ENCODE peak calls at places on chromosomes 11 and 22, in nine cellular contexts. One of them, this sample, is unnamed.

GRCh38 chr11:95512177-95512576 is 277.4 kb downstream of the FAM76B start:
- DNase-seq in SK-N-SH: no peak
- DNase-seq in GM23248: peak
- DNase-seq in HCT116: no peak
- DNase-seq in PC-3: no peak
- DNase-seq in MM.1S: no peak
- DNase-seq in OCI-LY7: no peak
- DNase-seq in neural progenitor cell: no peak
- DNase-seq in GM23338: no peak
- DNase-seq in this sample: peak

GRCh38 chr11:2577071-2578005 is 122.5 kb downstream of the KCNQ1OT1 start:
- DNase-seq in SK-N-SH: peak
- DNase-seq in GM23248: no peak
- DNase-seq in HCT116: no peak
- DNase-seq in PC-3: no peak
- DNase-seq in MM.1S: no peak
- DNase-seq in OCI-LY7: no peak
- DNase-seq in neural progenitor cell: no peak
- DNase-seq in GM23338: no peak
- DNase-seq in this sample: peak

GRCh38 chr22:47210686-47211085 is 448.2 kb downstream of the TBC1D22A start:
- DNase-seq in SK-N-SH: no peak
- DNase-seq in GM23248: no peak
- DNase-seq in HCT116: no peak
- DNase-seq in PC-3: no peak
- DNase-seq in MM.1S: no peak
- DNase-seq in OCI-LY7: no peak
- DNase-seq in neural progenitor cell: no peak
- DNase-seq in GM23338: no peak
- DNase-seq in this sample: no peak

GRCh38 chr22:50169774-50170341 is 673 bp upstream of the PANX2 start:
- DNase-seq in SK-N-SH: peak
- DNase-seq in GM23248: peak
- DNase-seq in HCT116: no peak
- DNase-seq in PC-3: peak
- DNase-seq in MM.1S: peak
- DNase-seq in OCI-LY7: no peak
- DNase-seq in neural progenitor cell: peak
- DNase-seq in GM23338: peak
- DNase-seq in this sample: peak

GRCh38 chr11:660281-660680 is 23.2 kb downstream of the DRD4 start:
- DNase-seq in SK-N-SH: no peak
- DNase-seq in GM23248: no peak
- DNase-seq in HCT116: no peak
- DNase-seq in PC-3: no peak
- DNase-seq in MM.1S: no peak
- DNase-seq in OCI-LY7: no peak
- DNase-seq in neural progenitor cell: no peak
- DNase-seq in GM23338: no peak
- DNase-seq in this sample: no peak

GRCh38 chr11:48094643-48095339 is 114.4 kb downstream of the PTPRJ start:
- DNase-seq in SK-N-SH: no peak
- DNase-seq in GM23248: no peak
- DNase-seq in HCT116: no peak
- DNase-seq in PC-3: no peak
- DNase-seq in MM.1S: no peak
- DNase-seq in OCI-LY7: no peak
- DNase-seq in neural progenitor cell: no peak
- DNase-seq in GM23338: no peak
- DNase-seq in this sample: no peak

GRCh38 chr11:96567193-96567592 is 177.4 kb downstream of the JRKL start:
- DNase-seq in SK-N-SH: no peak
- DNase-seq in GM23248: peak
- DNase-seq in HCT116: no peak
- DNase-seq in PC-3: no peak
- DNase-seq in MM.1S: peak
- DNase-seq in OCI-LY7: no peak
- DNase-seq in neural progenitor cell: peak
- DNase-seq in GM23338: peak
- DNase-seq in this sample: no peak

GRCh38 chr11:123386746-123387510 is 43.1 kb upstream of the GRAMD1B start:
- DNase-seq in SK-N-SH: no peak
- DNase-seq in GM23248: peak
- DNase-seq in HCT116: no peak
- DNase-seq in PC-3: no peak
- DNase-seq in MM.1S: no peak
- DNase-seq in OCI-LY7: peak
- DNase-seq in neural progenitor cell: no peak
- DNase-seq in GM23338: no peak
- DNase-seq in this sample: no peak

GRCh38 chr11:72777755-72778278 is 16.0 kb downstream of the STARD10 start:
- DNase-seq in SK-N-SH: no peak
- DNase-seq in GM23248: no peak
- DNase-seq in HCT116: no peak
- DNase-seq in PC-3: no peak
- DNase-seq in MM.1S: no peak
- DNase-seq in OCI-LY7: no peak
- DNase-seq in neural progenitor cell: no peak
- DNase-seq in GM23338: no peak
- DNase-seq in this sample: peak

GRCh38 chr11:67006029-67006884 is 16.7 kb upstream of the SYT12 start:
- DNase-seq in SK-N-SH: peak
- DNase-seq in GM23248: peak
- DNase-seq in HCT116: peak
- DNase-seq in PC-3: peak
- DNase-seq in MM.1S: peak
- DNase-seq in OCI-LY7: peak
- DNase-seq in neural progenitor cell: peak
- DNase-seq in GM23338: peak
- DNase-seq in this sample: no peak

GRCh38 chr11:6855971-6856542 is 6.8 kb upstream of the OR10A2 start:
- DNase-seq in SK-N-SH: no peak
- DNase-seq in GM23248: peak
- DNase-seq in HCT116: no peak
- DNase-seq in PC-3: peak
- DNase-seq in MM.1S: no peak
- DNase-seq in OCI-LY7: no peak
- DNase-seq in neural progenitor cell: peak
- DNase-seq in GM23338: no peak
- DNase-seq in this sample: peak

GRCh38 chr22:30806391-30806861 is 111.8 kb downstream of the OSBP2 start:
- DNase-seq in SK-N-SH: no peak
- DNase-seq in GM23248: peak
- DNase-seq in HCT116: peak
- DNase-seq in PC-3: peak
- DNase-seq in MM.1S: no peak
- DNase-seq in OCI-LY7: no peak
- DNase-seq in neural progenitor cell: peak
- DNase-seq in GM23338: peak
- DNase-seq in this sample: no peak

GRCh38 chr11:17076517-17077239 is 789 bp downstream of the RPS13 start:
- DNase-seq in SK-N-SH: no peak
- DNase-seq in GM23248: peak
- DNase-seq in HCT116: no peak
- DNase-seq in PC-3: no peak
- DNase-seq in MM.1S: no peak
- DNase-seq in OCI-LY7: peak
- DNase-seq in neural progenitor cell: no peak
- DNase-seq in GM23338: no peak
- DNase-seq in this sample: peak
- TF ChIP-seq EZH2phosphoT487 in SK-N-SH: no peak
- TF ChIP-seq EZH2phosphoT487 in GM23248: no peak
- TF ChIP-seq EZH2phosphoT487 in HCT116: no peak
- TF ChIP-seq EZH2phosphoT487 in PC-3: no peak
- TF ChIP-seq EZH2phosphoT487 in MM.1S: no peak
- TF ChIP-seq EZH2phosphoT487 in OCI-LY7: no peak
- TF ChIP-seq EZH2phosphoT487 in neural progenitor cell: no peak
- TF ChIP-seq EZH2phosphoT487 in GM23338: no peak
- TF ChIP-seq EZH2phosphoT487 in this sample: no peak

DNA sequence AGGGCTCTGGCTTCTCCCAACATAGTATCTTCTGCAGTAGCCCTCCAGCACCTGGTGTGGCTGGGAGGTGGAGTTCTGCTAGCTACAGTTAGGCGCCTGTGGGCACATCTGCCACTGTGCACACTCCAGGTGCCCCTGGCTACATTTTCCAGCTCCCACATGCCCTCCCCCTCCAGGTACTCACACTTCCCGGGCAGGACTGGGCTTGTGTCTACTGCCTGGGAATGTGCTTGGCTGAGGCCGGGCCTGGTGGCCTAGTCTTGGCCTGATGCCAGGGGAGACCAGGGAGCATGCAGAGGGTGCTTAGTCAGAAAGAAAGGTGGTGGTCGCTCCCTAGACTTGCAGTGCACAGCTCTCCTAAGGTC is 15.9 kb downstream of the PHLDB1 start:
- DNase-seq in SK-N-SH: peak
- DNase-seq in GM23248: peak
- DNase-seq in HCT116: no peak
- DNase-seq in PC-3: peak
- DNase-seq in MM.1S: no peak
- DNase-seq in OCI-LY7: no peak
- DNase-seq in neural progenitor cell: no peak
- DNase-seq in GM23338: no peak
- DNase-seq in this sample: no peak
- H3K27ac ChIP-seq in SK-N-SH: peak
- H3K27ac ChIP-seq in GM23248: peak
- H3K27ac ChIP-seq in HCT116: peak
- H3K27ac ChIP-seq in PC-3: peak
- H3K27ac ChIP-seq in MM.1S: no peak
- H3K27ac ChIP-seq in OCI-LY7: no peak
- H3K27ac ChIP-seq in neural progenitor cell: no peak
- H3K27ac ChIP-seq in GM23338: no peak
- H3K27ac ChIP-seq in this sample: peak

DNA sequence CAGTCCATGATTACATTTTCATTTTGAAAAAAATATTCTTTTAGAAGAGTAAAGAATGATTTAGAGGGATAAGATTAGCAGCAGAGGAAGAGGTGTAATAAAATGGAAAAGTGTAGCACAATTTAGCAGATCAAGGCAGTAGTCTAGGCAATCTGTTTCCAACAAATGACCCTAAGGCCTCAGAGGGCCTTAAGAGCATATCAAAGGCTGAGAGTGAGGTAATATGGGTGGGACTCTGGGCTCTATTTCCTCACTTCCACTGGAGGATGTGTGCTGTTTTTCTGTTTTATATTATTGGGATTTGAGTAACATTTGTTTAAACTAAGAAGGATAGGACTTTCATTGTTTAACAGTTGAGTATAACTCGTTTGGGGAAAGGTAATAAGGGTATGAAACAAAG is 28.8 kb downstream of the CCDC81 start:
- DNase-seq in SK-N-SH: no peak
- DNase-seq in GM23248: no peak
- DNase-seq in HCT116: no peak
- DNase-seq in PC-3: no peak
- DNase-seq in MM.1S: no peak
- DNase-seq in OCI-LY7: no peak
- DNase-seq in neural progenitor cell: no peak
- DNase-seq in GM23338: no peak
- DNase-seq in this sample: no peak
- H2AFZ ChIP-seq in SK-N-SH: no peak
- H2AFZ ChIP-seq in GM23248: peak
- H2AFZ ChIP-seq in HCT116: no peak
- H2AFZ ChIP-seq in PC-3: no peak
- H2AFZ ChIP-seq in MM.1S: no peak
- H2AFZ ChIP-seq in OCI-LY7: no peak
- H2AFZ ChIP-seq in neural progenitor cell: no peak
- H2AFZ ChIP-seq in GM23338: no peak
- H2AFZ ChIP-seq in this sample: no peak

DNA sequence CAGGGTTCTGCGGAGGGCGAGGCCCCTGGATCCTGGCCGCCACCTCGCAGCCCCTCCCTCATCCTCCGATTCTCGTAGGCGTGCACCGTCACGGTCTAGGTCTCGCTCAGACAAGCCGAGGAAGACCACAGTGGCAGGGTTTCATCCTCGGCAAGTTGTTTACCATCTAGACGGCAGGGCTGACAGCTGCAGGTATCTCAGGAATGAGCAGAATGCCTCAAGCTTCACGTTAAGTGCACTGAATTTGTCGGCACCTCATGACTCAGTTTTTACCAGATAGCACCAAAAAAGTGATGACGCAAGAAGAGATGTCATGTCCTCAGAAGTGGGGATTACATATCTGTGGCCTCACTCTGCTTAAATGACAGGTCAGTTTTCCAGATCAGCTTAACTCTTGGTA is 35.1 kb downstream of the WT1 start:
- DNase-seq in SK-N-SH: no peak
- DNase-seq in GM23248: peak
- DNase-seq in HCT116: no peak
- DNase-seq in PC-3: no peak
- DNase-seq in MM.1S: no peak
- DNase-seq in OCI-LY7: no peak
- DNase-seq in neural progenitor cell: no peak
- DNase-seq in GM23338: peak
- DNase-seq in this sample: peak
- TF ChIP-seq EZH2phosphoT487 in SK-N-SH: no peak
- TF ChIP-seq EZH2phosphoT487 in GM23248: no peak
- TF ChIP-seq EZH2phosphoT487 in HCT116: no peak
- TF ChIP-seq EZH2phosphoT487 in PC-3: no peak
- TF ChIP-seq EZH2phosphoT487 in MM.1S: no peak
- TF ChIP-seq EZH2phosphoT487 in OCI-LY7: no peak
- TF ChIP-seq EZH2phosphoT487 in neural progenitor cell: no peak
- TF ChIP-seq EZH2phosphoT487 in GM23338: no peak
- TF ChIP-seq EZH2phosphoT487 in this sample: no peak

GRCh38 chr11:70719516-70719915 is 321.2 kb downstream of the CTTN start:
- DNase-seq in SK-N-SH: no peak
- DNase-seq in GM23248: no peak
- DNase-seq in HCT116: no peak
- DNase-seq in PC-3: no peak
- DNase-seq in MM.1S: no peak
- DNase-seq in OCI-LY7: no peak
- DNase-seq in neural progenitor cell: no peak
- DNase-seq in GM23338: no peak
- DNase-seq in this sample: no peak
- H3K27ac ChIP-seq in SK-N-SH: no peak
- H3K27ac ChIP-seq in GM23248: no peak
- H3K27ac ChIP-seq in HCT116: no peak
- H3K27ac ChIP-seq in PC-3: no peak
- H3K27ac ChIP-seq in MM.1S: no peak
- H3K27ac ChIP-seq in OCI-LY7: no peak
- H3K27ac ChIP-seq in neural progenitor cell: no peak
- H3K27ac ChIP-seq in GM23338: no peak
- H3K27ac ChIP-seq in this sample: no peak

DNA sequence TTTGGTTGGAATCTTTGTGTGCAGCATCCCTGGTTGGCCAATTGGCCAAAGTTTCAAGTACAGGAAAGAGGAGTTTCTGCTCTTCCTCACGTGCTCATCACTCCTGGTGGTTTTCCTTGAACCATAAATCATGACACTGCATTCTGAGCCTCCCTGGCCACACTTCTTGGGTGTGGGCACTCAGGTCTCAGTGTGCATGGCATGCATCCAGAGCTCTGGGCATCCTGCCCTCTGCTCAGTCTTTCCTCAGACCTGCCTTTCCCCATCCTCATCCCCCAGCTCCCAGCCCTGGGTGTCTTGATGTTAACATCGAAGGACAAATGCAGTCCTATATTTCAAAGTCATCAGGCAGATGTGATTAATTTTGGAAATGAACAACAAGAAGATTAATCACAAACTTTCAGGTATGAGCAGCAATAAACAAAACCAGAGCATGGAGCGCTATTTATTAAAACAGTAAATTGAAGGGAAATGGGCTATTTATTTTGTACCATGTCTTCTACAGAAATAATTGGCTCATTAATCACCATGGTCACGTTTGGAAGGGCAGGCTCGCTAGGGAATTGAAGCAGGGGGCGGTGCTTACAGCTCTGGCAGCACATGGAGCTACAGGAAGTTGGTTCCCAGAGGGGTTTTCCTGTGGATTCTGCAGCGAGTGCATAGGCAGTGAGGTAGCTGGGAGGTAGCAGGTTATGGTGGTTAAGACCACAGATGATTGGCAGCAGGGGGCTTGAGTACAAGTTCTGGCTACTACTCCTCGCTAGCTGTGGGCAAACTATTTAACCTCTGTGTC is 89.6 kb downstream of the CSNK2A3 start:
- DNase-seq in SK-N-SH: peak
- DNase-seq in GM23248: peak
- DNase-seq in HCT116: no peak
- DNase-seq in PC-3: peak
- DNase-seq in MM.1S: no peak
- DNase-seq in OCI-LY7: no peak
- DNase-seq in neural progenitor cell: no peak
- DNase-seq in GM23338: peak
- DNase-seq in this sample: no peak
- H2AFZ ChIP-seq in SK-N-SH: no peak
- H2AFZ ChIP-seq in GM23248: no peak
- H2AFZ ChIP-seq in HCT116: no peak
- H2AFZ ChIP-seq in PC-3: no peak
- H2AFZ ChIP-seq in MM.1S: no peak
- H2AFZ ChIP-seq in OCI-LY7: no peak
- H2AFZ ChIP-seq in neural progenitor cell: no peak
- H2AFZ ChIP-seq in GM23338: no peak
- H2AFZ ChIP-seq in this sample: no peak

This sample was measured in hepatocyte.